ENCODE peak calls at places on chromosomes 6 and 20, in four cellular contexts. B is heart left ventricle, N is neuronal stem cell, D is OCI-LY7. W is an unnamed sample.

GRCh38 chr6:94736231-94736630 is 841.1 kb upstream of the MANEA start:
- DNase-seq in B (no peak), N (no peak), D (no peak), W (no peak)

GRCh38 chr6:147782302-147782701 is 273.8 kb downstream of the SAMD5 start:
- DNase-seq in B (no peak), N (no peak), D (no peak), W (no peak)

GRCh38 chr20:61193164-61193563 is 58.9 kb upstream of the CDH4 start:
- DNase-seq in B (no peak), N (no peak), D (no peak), W (no peak)

GRCh38 chr6:123372737-123373136 is 264.0 kb downstream of the TRDN start:
- DNase-seq in B (no peak), N (no peak), D (no peak), W (no peak)

GRCh38 chr6:56866917-56867522 is 87.9 kb upstream of the BEND6 start:
- DNase-seq in B (no peak), N (no peak), D (no peak), W (no peak)

GRCh38 chr20:56872620-56873458 is 243.7 kb downstream of the TFAP2C start:
- DNase-seq in B (no peak), N (no peak), D (no peak), W (no peak)

GRCh38 chr6:16746812-16747211 is 14.4 kb downstream of the ATXN1 start:
- DNase-seq in B (no peak), N (no peak), D (no peak), W (no peak)

GRCh38 chr20:39893013-39893685 is 795.9 kb downstream of the MAFB start:
- DNase-seq in B (no peak), N (no peak), D (no peak), W (no peak)

GRCh38 chr6:166417285-166417691 is 34.5 kb upstream of the MPC1 start:
- DNase-seq in B (no peak), N (no peak), D (no peak), W (peak; percentile 70)

GRCh38 chr6:15953152-15953880 is 175.6 kb upstream of the MYLIP start:
- DNase-seq in B (no peak), N (no peak), D (no peak), W (no peak)

GRCh38 chr20:16129411-16129810 is 443.8 kb downstream of the KIF16B start:
- DNase-seq in B (no peak), N (no peak), D (no peak), W (no peak)

GRCh38 chr6:44701637-44702101 is 314.2 kb downstream of the CDC5L start:
- DNase-seq in B (peak; percentile 32), N (peak; percentile 42), D (no peak), W (no peak)

GRCh38 chr20:16694176-16694575 is 35.6 kb upstream of the SNRPB2 start:
- DNase-seq in B (no peak), N (no peak), D (no peak), W (no peak)

GRCh38 chr6:129501401-129502051 is 208.5 kb downstream of the ARHGAP18 start:
- DNase-seq in B (no peak), N (no peak), D (no peak), W (peak; percentile 13)

GRCh38 chr6:154548130-154548830 is 37.8 kb upstream of the CNKSR3 start:
- DNase-seq in B (peak; percentile 22), N (no peak), D (no peak), W (no peak)

GRCh38 chr6:168377481-168377850 is 57.9 kb upstream of the DACT2 start:
- DNase-seq in B (peak; percentile 82), N (no peak), D (no peak), W (no peak)
- H3K27ac ChIP-seq in B (peak overlapping the region; percentile 45), N (no peak overlapping the region), D (no peak overlapping the region), W (no peak overlapping the region)

GRCh38 chr6:125273965-125274364 is 27.8 kb downstream of the HDDC2 start:
- DNase-seq in B (no peak), N (no peak), D (no peak), W (no peak)
- H3K27ac ChIP-seq in B (no peak overlapping the region), N (no peak overlapping the region), D (no peak overlapping the region), W (no peak overlapping the region)

GRCh38 chr6:5083307-5083583 is 1.9 kb upstream of the PPP1R3G start:
- DNase-seq in B (no peak), N (no peak), D (no peak), W (no peak)
- H3K27ac ChIP-seq in B (peak overlapping the region; percentile 92), N (no peak overlapping the region), D (no peak overlapping the region), W (no peak overlapping the region)

DNA sequence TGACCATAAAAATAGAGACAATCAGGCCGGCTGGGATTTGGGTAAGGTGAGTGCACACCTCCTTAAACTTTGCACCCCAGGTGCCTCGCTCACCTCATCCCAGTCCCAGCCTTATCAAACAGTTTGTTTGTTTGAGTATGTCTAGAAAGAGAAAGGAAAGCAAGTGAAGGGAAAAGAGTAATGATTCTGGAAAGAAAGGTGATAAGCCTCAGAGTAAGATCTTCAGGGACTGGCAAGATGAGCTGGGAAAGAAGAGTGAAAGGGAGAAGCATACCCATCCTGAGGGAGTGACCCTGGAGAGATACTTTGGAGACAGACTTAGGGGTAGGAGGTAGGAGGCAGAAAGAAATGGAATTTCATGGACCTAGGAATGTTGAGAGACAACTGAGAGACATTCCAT is 1.7 kb downstream of the TAP2 start:
- DNase-seq in B (no peak), N (no peak), D (no peak), W (no peak)
- H3K27ac ChIP-seq in B (no peak overlapping the region), N (no peak overlapping the region), D (no peak overlapping the region), W (no peak overlapping the region)

GRCh38 chr20:62354811-62355341 is 12.2 kb downstream of the LAMA5 start:
- DNase-seq in B (no peak), N (no peak), D (no peak), W (no peak)
- H3K27ac ChIP-seq in B (peak overlapping the region; percentile 93), N (no peak overlapping the region), D (no peak overlapping the region), W (no peak overlapping the region)

GRCh38 chr20:5734559-5735137 is 15.6 kb upstream of the SHLD1 start:
- DNase-seq in B (no peak), N (no peak), D (no peak), W (no peak)

GRCh38 chr20:5729348-5729747 is 20.9 kb upstream of the SHLD1 start:
- DNase-seq in B (no peak), N (no peak), D (no peak), W (no peak)

GRCh38 chr20:5735845-5736530 is 14.2 kb upstream of the SHLD1 start:
- DNase-seq in B (no peak), N (no peak), D (no peak), W (no peak)

GRCh38 chr20:5730131-5730530 is 20.1 kb upstream of the SHLD1 start:
- DNase-seq in B (no peak), N (no peak), D (no peak), W (no peak)

GRCh38 chr20:5731753-5732366 is 18.3 kb upstream of the SHLD1 start:
- DNase-seq in B (no peak), N (no peak), D (no peak), W (no peak)
- H3K27ac ChIP-seq in B (no peak overlapping the region), N (peak overlapping the region; percentile 57), D (no peak overlapping the region), W (no peak overlapping the region)

GRCh38 chr20:64041040-64041780 is 5.2 kb downstream of the C20orf204 start:
- DNase-seq in B (no peak), N (no peak), D (no peak), W (no peak)
- H3K27ac ChIP-seq in B (peak overlapping the region; percentile 60), N (no peak overlapping the region), D (no peak overlapping the region), W (no peak overlapping the region)

GRCh38 chr6:2848851-2849250 is 7.2 kb upstream of the SERPINB1 start:
- DNase-seq in B (no peak), N (no peak), D (peak; percentile 96), W (no peak)

GRCh38 chr6:2850480-2851150 is 9.0 kb upstream of the SERPINB1 start:
- DNase-seq in B (no peak), N (no peak), D (no peak), W (no peak)

GRCh38 chr6:2843138-2843740 is 1.6 kb upstream of the SERPINB1 start:
- DNase-seq in B (no peak), N (no peak), D (peak; percentile 51), W (no peak)

GRCh38 chr6:2845880-2846208 is 4.2 kb upstream of the SERPINB1 start:
- DNase-seq in B (no peak), N (no peak), D (no peak), W (no peak)

GRCh38 chr6:2846873-2847224 is 5.2 kb upstream of the SERPINB1 start:
- DNase-seq in B (no peak), N (no peak), D (no peak), W (no peak)
- H3K27ac ChIP-seq in B (peak overlapping the region; percentile 76), N (no peak overlapping the region), D (peak overlapping the region; percentile 74), W (no peak overlapping the region)